ENCODE peak calls at places on chromosomes 2 and 18, in nine cellular contexts. E is GM03348; V is COR-L47; U is Calu3; Q is aorta; J is HCEC 1CT; W is left cardiac atrium; B is activated T-helper 1 cell treated with anti-CD3 and anti-CD28 coated beads, Interleukin-2, amount 50 U/mL, for 16 hours; N is hippocampal formation. L is an unnamed sample.

GRCh38 chr2:201842131-201842530 is 35.8 kb downstream of the CDK15 start:
- DNase-seq in J (no peak), W (no peak), N (no peak), E (no peak), B (no peak), U (no peak), Q (no peak), V (no peak), L (no peak)

GRCh38 chr2:64348386-64349142 is 105.4 kb upstream of the LGALSL start:
- DNase-seq in V (no peak), U (no peak), J (peak), Q (no peak), N (no peak), W (no peak), E (peak), B (no peak), L (no peak)

GRCh38 chr2:121285077-121285449 is at the start of gene TFCP2L1:
- DNase-seq in U (peak), W (no peak), J (no peak), V (peak), Q (no peak), E (no peak), N (no peak), B (no peak), L (no peak)

GRCh38 chr18:61589724-61590065 is 256.5 kb downstream of the CDH20 start:
- DNase-seq in B (no peak), W (no peak), E (no peak), J (peak), U (no peak), N (no peak), Q (no peak), V (no peak), L (no peak)

GRCh38 chr2:231099918-231100317 is 24.9 kb downstream of the HTR2B start:
- DNase-seq in V (no peak), B (no peak), U (no peak), J (no peak), N (no peak), W (no peak), Q (no peak), E (no peak), L (no peak)

GRCh38 chr18:48795696-48796095 is 155.1 kb downstream of the SMAD7 start:
- DNase-seq in U (no peak), V (no peak), Q (peak), B (no peak), E (no peak), J (no peak), N (no peak), W (no peak), L (peak)

GRCh38 chr2:1538663-1539062 is 125.4 kb downstream of the TPO start:
- DNase-seq in V (peak), W (no peak), B (no peak), Q (no peak), E (no peak), U (no peak), N (no peak), J (no peak), L (no peak)

GRCh38 chr2:242046184-242046826 is 176.8 kb downstream of the RTP5 start:
- DNase-seq in V (no peak), W (no peak), J (no peak), Q (peak), U (no peak), E (no peak), N (no peak), B (no peak), L (no peak)

GRCh38 chr2:112661656-112662305 is 16.0 kb downstream of the SLC20A1 start:
- DNase-seq in E (no peak), B (no peak), N (no peak), W (no peak), J (no peak), V (peak), U (no peak), Q (no peak), L (no peak)

GRCh38 chr2:29009711-29010677 is 28.9 kb downstream of the TOGARAM2 start:
- DNase-seq in V (no peak), U (no peak), Q (no peak), E (no peak), B (no peak), N (no peak), W (no peak), J (no peak), L (no peak)

GRCh38 chr2:8216397-8216796 is 465.5 kb upstream of the ID2 start:
- DNase-seq in Q (no peak), U (no peak), B (no peak), V (no peak), E (peak), N (no peak), J (no peak), W (no peak), L (no peak)

GRCh38 chr18:62702259-62702658 is 13.1 kb upstream of the PHLPP1 start:
- DNase-seq in W (no peak), V (no peak), B (no peak), E (no peak), J (no peak), Q (no peak), U (no peak), N (no peak), L (no peak)

GRCh38 chr2:235287369-235287722 is 206.5 kb upstream of the AGAP1 start:
- DNase-seq in W (peak), E (no peak), B (no peak), Q (no peak), N (no peak), V (no peak), J (no peak), U (no peak), L (no peak)

GRCh38 chr18:49565656-49566055 is 3.8 kb downstream of the LIPG start:
- DNase-seq in Q (no peak), N (peak), U (no peak), J (no peak), V (peak), W (peak), E (peak), B (no peak), L (no peak)

GRCh38 chr18:37578886-37579513 is 13.4 kb upstream of the CELF4 start:
- DNase-seq in B (no peak), J (no peak), E (peak), V (peak), U (peak), N (peak), W (peak), Q (no peak), L (no peak)

GRCh38 chr2:46461716-46462171 is 17.6 kb upstream of the TMEM247 start:
- DNase-seq in V (no peak), J (no peak), Q (no peak), U (no peak), E (no peak), N (peak), B (no peak), W (no peak), L (no peak)

GRCh38 chr2:179646173-179646762 is 215.1 kb downstream of the ZNF385B start:
- DNase-seq in E (no peak), U (no peak), W (no peak), Q (no peak), J (no peak), N (no peak), B (no peak), V (no peak), L (no peak)

GRCh38 chr18:79816092-79816491 is 18.4 kb downstream of the KCNG2 start:
- DNase-seq in N (no peak), Q (no peak), J (no peak), B (no peak), V (no peak), W (no peak), U (no peak), E (no peak), L (peak)

GRCh38 chr2:230924470-230925341 is at the start of gene GPR55:
- DNase-seq in Q (no peak), E (no peak), W (no peak), B (peak), J (no peak), U (peak), V (no peak), N (peak), L (peak)